ENCODE peak calls at places on chromosomes 2 and 18, in eight cellular contexts. One of them, this sample, is unnamed.

GRCh38 chr18:80009661-80010550 is 21.5 kb upstream of the TXNL4A start:
- DNase-seq in BE2C: no peak
- DNase-seq in lower lobe of right lung: no peak
- DNase-seq in small intestine: no peak
- DNase-seq in heart right ventricle: peak; percentile 85
- DNase-seq in tibial artery: peak; percentile 66
- DNase-seq in astrocyte: peak; percentile 98
- DNase-seq in hepatocyte: peak; percentile 54
- DNase-seq in this sample: no peak

GRCh38 chr2:105812180-105813044 is 67.7 kb downstream of the NCK2 start:
- DNase-seq in BE2C: no peak
- DNase-seq in lower lobe of right lung: no peak
- DNase-seq in small intestine: peak; percentile 90
- DNase-seq in heart right ventricle: peak; percentile 50
- DNase-seq in tibial artery: peak; percentile 43
- DNase-seq in astrocyte: peak; percentile 96
- DNase-seq in hepatocyte: peak; percentile 73
- DNase-seq in this sample: no peak

GRCh38 chr18:10190564-10190963 is 263.9 kb upstream of the APCDD1 start:
- DNase-seq in BE2C: no peak
- DNase-seq in lower lobe of right lung: no peak
- DNase-seq in small intestine: no peak
- DNase-seq in heart right ventricle: no peak
- DNase-seq in tibial artery: no peak
- DNase-seq in astrocyte: peak; percentile 95
- DNase-seq in hepatocyte: no peak
- DNase-seq in this sample: no peak

GRCh38 chr18:74929110-74929509 is 279.8 kb downstream of the PTGR3 start:
- DNase-seq in BE2C: peak; percentile 39
- DNase-seq in lower lobe of right lung: no peak
- DNase-seq in small intestine: no peak
- DNase-seq in heart right ventricle: no peak
- DNase-seq in tibial artery: no peak
- DNase-seq in astrocyte: no peak
- DNase-seq in hepatocyte: no peak
- DNase-seq in this sample: no peak

GRCh38 chr2:69375494-69376353 is 11.3 kb downstream of the GFPT1 start:
- DNase-seq in BE2C: no peak
- DNase-seq in lower lobe of right lung: no peak
- DNase-seq in small intestine: peak; percentile 50
- DNase-seq in heart right ventricle: no peak
- DNase-seq in tibial artery: no peak
- DNase-seq in astrocyte: no peak
- DNase-seq in hepatocyte: peak; percentile 35
- DNase-seq in this sample: peak; percentile 81

GRCh38 chr2:35873921-35874320 is 481.7 kb upstream of the CRIM1 start:
- DNase-seq in BE2C: no peak
- DNase-seq in lower lobe of right lung: no peak
- DNase-seq in small intestine: no peak
- DNase-seq in heart right ventricle: no peak
- DNase-seq in tibial artery: no peak
- DNase-seq in astrocyte: no peak
- DNase-seq in hepatocyte: no peak
- DNase-seq in this sample: no peak

GRCh38 chr2:16252251-16252650 is 311.9 kb downstream of the MYCN start:
- DNase-seq in BE2C: peak; percentile 100
- DNase-seq in lower lobe of right lung: peak; percentile 50
- DNase-seq in small intestine: no peak
- DNase-seq in heart right ventricle: no peak
- DNase-seq in tibial artery: no peak
- DNase-seq in astrocyte: no peak
- DNase-seq in hepatocyte: no peak
- DNase-seq in this sample: no peak

GRCh38 chr18:39519741-39520140 is 1954.1 kb upstream of the CELF4 start:
- DNase-seq in BE2C: no peak
- DNase-seq in lower lobe of right lung: no peak
- DNase-seq in small intestine: no peak
- DNase-seq in heart right ventricle: no peak
- DNase-seq in tibial artery: no peak
- DNase-seq in astrocyte: no peak
- DNase-seq in hepatocyte: no peak
- DNase-seq in this sample: no peak

GRCh38 chr18:36152781-36153180 is 23.1 kb downstream of the ELP2 start:
- DNase-seq in BE2C: no peak
- DNase-seq in lower lobe of right lung: no peak
- DNase-seq in small intestine: no peak
- DNase-seq in heart right ventricle: no peak
- DNase-seq in tibial artery: no peak
- DNase-seq in astrocyte: peak; percentile 59
- DNase-seq in hepatocyte: no peak
- DNase-seq in this sample: no peak

GRCh38 chr2:144330951-144331651 is 188.8 kb downstream of the ZEB2 start:
- DNase-seq in BE2C: no peak
- DNase-seq in lower lobe of right lung: no peak
- DNase-seq in small intestine: peak; percentile 27
- DNase-seq in heart right ventricle: no peak
- DNase-seq in tibial artery: no peak
- DNase-seq in astrocyte: no peak
- DNase-seq in hepatocyte: peak; percentile 16
- DNase-seq in this sample: peak; percentile 73

GRCh38 chr2:234291765-234292204 is 205.1 kb downstream of the ARL4C start:
- DNase-seq in BE2C: no peak
- DNase-seq in lower lobe of right lung: no peak
- DNase-seq in small intestine: peak; percentile 41
- DNase-seq in heart right ventricle: peak; percentile 62
- DNase-seq in tibial artery: no peak
- DNase-seq in astrocyte: peak; percentile 79
- DNase-seq in hepatocyte: peak; percentile 52
- DNase-seq in this sample: no peak

GRCh38 chr2:8608411-8608954 is 73.4 kb upstream of the ID2 start:
- DNase-seq in BE2C: no peak
- DNase-seq in lower lobe of right lung: no peak
- DNase-seq in small intestine: no peak
- DNase-seq in heart right ventricle: no peak
- DNase-seq in tibial artery: no peak
- DNase-seq in astrocyte: peak; percentile 52
- DNase-seq in hepatocyte: no peak
- DNase-seq in this sample: no peak

GRCh38 chr2:109238580-109238979 is 109.6 kb downstream of the SH3RF3 start:
- DNase-seq in BE2C: no peak
- DNase-seq in lower lobe of right lung: peak; percentile 89
- DNase-seq in small intestine: no peak
- DNase-seq in heart right ventricle: no peak
- DNase-seq in tibial artery: peak; percentile 85
- DNase-seq in astrocyte: peak; percentile 57
- DNase-seq in hepatocyte: no peak
- DNase-seq in this sample: peak; percentile 65

GRCh38 chr2:96532641-96533291 is 3.8 kb upstream of the ARID5A start:
- DNase-seq in BE2C: no peak
- DNase-seq in lower lobe of right lung: no peak
- DNase-seq in small intestine: no peak
- DNase-seq in heart right ventricle: peak; percentile 20
- DNase-seq in tibial artery: no peak
- DNase-seq in astrocyte: no peak
- DNase-seq in hepatocyte: no peak
- DNase-seq in this sample: no peak

GRCh38 chr2:96534131-96534530 is 2.4 kb upstream of the ARID5A start:
- DNase-seq in BE2C: no peak
- DNase-seq in lower lobe of right lung: no peak
- DNase-seq in small intestine: no peak
- DNase-seq in heart right ventricle: no peak
- DNase-seq in tibial artery: no peak
- DNase-seq in astrocyte: no peak
- DNase-seq in hepatocyte: no peak
- DNase-seq in this sample: no peak

GRCh38 chr2:96534701-96535181 is 1.8 kb upstream of the ARID5A start:
- DNase-seq in BE2C: no peak
- DNase-seq in lower lobe of right lung: no peak
- DNase-seq in small intestine: no peak
- DNase-seq in heart right ventricle: no peak
- DNase-seq in tibial artery: no peak
- DNase-seq in astrocyte: no peak
- DNase-seq in hepatocyte: no peak
- DNase-seq in this sample: no peak

GRCh38 chr2:96531872-96532505 is 4.6 kb upstream of the ARID5A start:
- DNase-seq in BE2C: no peak
- DNase-seq in lower lobe of right lung: peak; percentile 92
- DNase-seq in small intestine: peak; percentile 96
- DNase-seq in heart right ventricle: peak; percentile 98
- DNase-seq in tibial artery: peak; percentile 99
- DNase-seq in astrocyte: peak; percentile 98
- DNase-seq in hepatocyte: peak; percentile 97
- DNase-seq in this sample: peak; percentile 73

GRCh38 chr2:96533292-96534073 is 3.1 kb upstream of the ARID5A start:
- DNase-seq in BE2C: no peak
- DNase-seq in lower lobe of right lung: peak; percentile 83
- DNase-seq in small intestine: no peak
- DNase-seq in heart right ventricle: peak; percentile 92
- DNase-seq in tibial artery: peak; percentile 97
- DNase-seq in astrocyte: peak; percentile 26
- DNase-seq in hepatocyte: no peak
- DNase-seq in this sample: peak; percentile 48
- H3K4me1 ChIP-seq in BE2C: no peaks in the 10 kb centered on the region
- H3K4me1 ChIP-seq in lower lobe of right lung: peaks cover 75% of the 10 kb centered on the region
- H3K4me1 ChIP-seq in small intestine: no peaks in the 10 kb centered on the region
- H3K4me1 ChIP-seq in heart right ventricle: peaks cover 65% of the 10 kb centered on the region
- H3K4me1 ChIP-seq in tibial artery: peaks cover 82% of the 10 kb centered on the region
- H3K4me1 ChIP-seq in astrocyte: peaks cover 39% of the 10 kb centered on the region
- H3K4me1 ChIP-seq in hepatocyte: peaks cover 32% of the 10 kb centered on the region
- H3K4me1 ChIP-seq in this sample: peaks cover 27% of the 10 kb centered on the region

GRCh38 chr2:233061591-233062446 is 1.7 kb downstream of the INPP5D start:
- DNase-seq in BE2C: no peak
- DNase-seq in lower lobe of right lung: peak; percentile 68
- DNase-seq in small intestine: no peak
- DNase-seq in heart right ventricle: peak; percentile 58
- DNase-seq in tibial artery: peak; percentile 59
- DNase-seq in astrocyte: no peak
- DNase-seq in hepatocyte: peak; percentile 49
- DNase-seq in this sample: peak; percentile 84

GRCh38 chr2:233063976-233064411 is 3.9 kb downstream of the INPP5D start:
- DNase-seq in BE2C: no peak
- DNase-seq in lower lobe of right lung: no peak
- DNase-seq in small intestine: no peak
- DNase-seq in heart right ventricle: no peak
- DNase-seq in tibial artery: no peak
- DNase-seq in astrocyte: no peak
- DNase-seq in hepatocyte: no peak
- DNase-seq in this sample: no peak

GRCh38 chr2:233063269-233063975 is 3.3 kb downstream of the INPP5D start:
- DNase-seq in BE2C: no peak
- DNase-seq in lower lobe of right lung: no peak
- DNase-seq in small intestine: no peak
- DNase-seq in heart right ventricle: no peak
- DNase-seq in tibial artery: no peak
- DNase-seq in astrocyte: no peak
- DNase-seq in hepatocyte: no peak
- DNase-seq in this sample: peak; percentile 92

GRCh38 chr2:233062447-233062842 is 2.3 kb downstream of the INPP5D start:
- DNase-seq in BE2C: no peak
- DNase-seq in lower lobe of right lung: no peak
- DNase-seq in small intestine: no peak
- DNase-seq in heart right ventricle: no peak
- DNase-seq in tibial artery: no peak
- DNase-seq in astrocyte: no peak
- DNase-seq in hepatocyte: no peak
- DNase-seq in this sample: no peak

DNA sequence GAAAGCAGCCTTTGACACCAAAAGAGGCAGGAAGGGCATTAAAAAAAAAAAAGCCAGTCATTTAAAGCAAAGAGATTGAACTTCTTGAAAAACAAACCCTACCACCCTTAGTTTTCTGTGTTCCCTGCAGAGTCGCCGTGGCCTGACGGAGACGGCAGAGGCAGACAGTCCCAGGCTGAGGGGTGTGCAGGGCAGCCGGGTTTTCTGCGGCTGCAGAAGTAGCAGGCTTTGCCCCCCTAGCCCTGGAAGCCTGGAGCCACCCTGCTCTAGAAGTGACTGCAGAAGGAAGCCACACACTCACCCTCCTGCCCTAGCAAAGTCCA is 2.8 kb downstream of the INPP5D start:
- DNase-seq in BE2C: no peak
- DNase-seq in lower lobe of right lung: no peak
- DNase-seq in small intestine: no peak
- DNase-seq in heart right ventricle: no peak
- DNase-seq in tibial artery: no peak
- DNase-seq in astrocyte: no peak
- DNase-seq in hepatocyte: no peak
- DNase-seq in this sample: no peak
- H3K4me3 ChIP-seq in BE2C: no peak overlapping the region
- H3K4me3 ChIP-seq in lower lobe of right lung: peak overlapping the region; percentile 65
- H3K4me3 ChIP-seq in small intestine: no peak overlapping the region
- H3K4me3 ChIP-seq in heart right ventricle: peak overlapping the region; percentile 68
- H3K4me3 ChIP-seq in tibial artery: no peak overlapping the region
- H3K4me3 ChIP-seq in astrocyte: no peak overlapping the region
- H3K4me3 ChIP-seq in hepatocyte: no peak overlapping the region
- H3K4me3 ChIP-seq in this sample: peak overlapping the region; percentile 83

DNA sequence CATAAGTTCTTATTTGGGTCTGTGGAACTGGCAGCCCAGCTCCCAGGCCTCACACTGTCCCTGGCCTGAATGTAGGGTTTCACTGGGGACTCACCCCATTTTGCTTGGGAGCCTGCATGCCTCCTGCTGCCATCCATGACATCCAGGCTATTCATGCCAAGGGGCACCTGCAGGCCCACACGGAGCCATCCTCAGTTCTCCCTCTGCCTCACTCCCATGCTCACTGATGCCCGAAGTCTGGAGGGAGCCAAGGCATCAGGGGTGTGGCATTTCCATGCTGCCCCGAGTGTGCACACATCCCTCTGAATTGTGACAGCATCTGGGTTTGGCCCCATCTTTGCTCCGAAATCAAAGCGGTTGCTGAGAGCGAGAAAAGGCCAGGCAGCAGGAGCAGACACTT is 67.4 kb upstream of the ZNF804A start:
- DNase-seq in BE2C: no peak
- DNase-seq in lower lobe of right lung: no peak
- DNase-seq in small intestine: no peak
- DNase-seq in heart right ventricle: no peak
- DNase-seq in tibial artery: no peak
- DNase-seq in astrocyte: no peak
- DNase-seq in hepatocyte: no peak
- DNase-seq in this sample: no peak
- H3K4me1 ChIP-seq in BE2C: no peaks in the 10 kb centered on the region
- H3K4me1 ChIP-seq in lower lobe of right lung: no peaks in the 10 kb centered on the region
- H3K4me1 ChIP-seq in small intestine: no peaks in the 10 kb centered on the region
- H3K4me1 ChIP-seq in heart right ventricle: no peaks in the 10 kb centered on the region
- H3K4me1 ChIP-seq in tibial artery: no peaks in the 10 kb centered on the region
- H3K4me1 ChIP-seq in astrocyte: no peaks in the 10 kb centered on the region
- H3K4me1 ChIP-seq in hepatocyte: no peaks in the 10 kb centered on the region
- H3K4me1 ChIP-seq in this sample: no peaks in the 10 kb centered on the region

GRCh38 chr18:22934789-22935188 is 1.7 kb downstream of the RBBP8 start:
- DNase-seq in BE2C: no peak
- DNase-seq in lower lobe of right lung: no peak
- DNase-seq in small intestine: no peak
- DNase-seq in heart right ventricle: no peak
- DNase-seq in tibial artery: no peak
- DNase-seq in astrocyte: no peak
- DNase-seq in hepatocyte: no peak
- DNase-seq in this sample: no peak
- H3K4me3 ChIP-seq in BE2C: peak overlapping the region; percentile 68
- H3K4me3 ChIP-seq in lower lobe of right lung: no peak overlapping the region
- H3K4me3 ChIP-seq in small intestine: no peak overlapping the region
- H3K4me3 ChIP-seq in heart right ventricle: no peak overlapping the region
- H3K4me3 ChIP-seq in tibial artery: no peak overlapping the region
- H3K4me3 ChIP-seq in astrocyte: no peak overlapping the region
- H3K4me3 ChIP-seq in hepatocyte: no peak overlapping the region
- H3K4me3 ChIP-seq in this sample: peak overlapping the region; percentile 99

GRCh38 chr2:19360881-19361321 is 2.5 kb upstream of the OSR1 start:
- DNase-seq in BE2C: no peak
- DNase-seq in lower lobe of right lung: no peak
- DNase-seq in small intestine: no peak
- DNase-seq in heart right ventricle: no peak
- DNase-seq in tibial artery: no peak
- DNase-seq in astrocyte: no peak
- DNase-seq in hepatocyte: no peak
- DNase-seq in this sample: no peak
- H3K4me1 ChIP-seq in BE2C: no peaks in the 10 kb centered on the region
- H3K4me1 ChIP-seq in lower lobe of right lung: peaks cover 36% of the 10 kb centered on the region
- H3K4me1 ChIP-seq in small intestine: no peaks in the 10 kb centered on the region
- H3K4me1 ChIP-seq in heart right ventricle: peaks cover 26% of the 10 kb centered on the region
- H3K4me1 ChIP-seq in tibial artery: peaks cover 30% of the 10 kb centered on the region
- H3K4me1 ChIP-seq in astrocyte: peaks cover 27% of the 10 kb centered on the region
- H3K4me1 ChIP-seq in hepatocyte: peaks cover 14% of the 10 kb centered on the region
- H3K4me1 ChIP-seq in this sample: peaks cover 10% of the 10 kb centered on the region

This sample was measured in Karpas-422.